ENCODE peak calls at places on chromosomes 13 and 19, in four cellular contexts. D, F, J and M are unnamed samples. For H3K4me1, the result is how much of the 10 kb centered on the place peaks cover.

GRCh38 chr19:36916991-36917390 is 859 bp downstream of the ZNF568 start:
- DNase-seq in D (no peak), F (no peak), J (no peak), M (no peak)

GRCh38 chr19:29587518-29587986 is 18.5 kb upstream of the POP4 start:
- DNase-seq in D (no peak), F (no peak), J (no peak), M (no peak)

GRCh38 chr19:1672038-1672768 is 19.8 kb upstream of the TCF3 start:
- DNase-seq in D (peak), F (no peak), J (no peak), M (no peak)

GRCh38 chr13:111877906-111878305 is 189.0 kb upstream of the SOX1 start:
- DNase-seq in D (no peak), F (no peak), J (no peak), M (no peak)

GRCh38 chr19:30781047-30781446 is 408.9 kb downstream of the ZNF536 start:
- DNase-seq in D (no peak), F (no peak), J (no peak), M (no peak)

GRCh38 chr19:7831452-7831851 is 1.4 kb downstream of the EVI5L start:
- DNase-seq in D (no peak), F (no peak), J (no peak), M (no peak)

GRCh38 chr19:18049390-18049789 is 37.3 kb downstream of the IL12RB1 start:
- DNase-seq in D (peak), F (peak), J (peak), M (peak)

GRCh38 chr13:99199541-99200432 is 867 bp upstream of the UBAC2 start:
- DNase-seq in D (no peak), F (no peak), J (no peak), M (no peak)

GRCh38 chr19:11041966-11042627 is 47.2 kb upstream of the LDLR start:
- DNase-seq in D (no peak), F (no peak), J (no peak), M (peak)

GRCh38 chr19:55353803-55354697 is 469 bp downstream of the COX6B2 start:
- DNase-seq in D (peak), F (peak), J (peak), M (peak)

GRCh38 chr19:3710265-3710812 is 2.2 kb downstream of the TJP3 start:
- DNase-seq in D (peak), F (peak), J (peak), M (peak)

GRCh38 chr13:93244918-93245280 is 18.3 kb downstream of the GPC6 start:
- DNase-seq in D (no peak), F (no peak), J (no peak), M (no peak)

GRCh38 chr13:61706899-61707298 is 291.2 kb upstream of the PCDH20 start:
- DNase-seq in D (no peak), F (no peak), J (no peak), M (no peak)

GRCh38 chr19:5578094-5578846 is 10.5 kb upstream of the TINCR start:
- DNase-seq in D (peak), F (peak), J (peak), M (peak)

GRCh38 chr19:47704024-47704423 is 9.2 kb upstream of the EHD2 start:
- DNase-seq in D (no peak), F (no peak), J (no peak), M (no peak)

GRCh38 chr19:5718579-5719273 is 1.2 kb downstream of the LONP1 start:
- DNase-seq in D (no peak), F (no peak), J (no peak), M (no peak)

GRCh38 chr13:48155850-48156249 is 60.9 kb upstream of the MED4 start:
- DNase-seq in D (no peak), F (no peak), J (no peak), M (no peak)

GRCh38 chr19:7507884-7508283 is 8.0 kb upstream of the ZNF358 start:
- DNase-seq in D (peak), F (no peak), J (peak), M (peak)

GRCh38 chr13:46097015-46097414 is 7.8 kb downstream of the CPB2 start:
- DNase-seq in D (no peak), F (no peak), J (no peak), M (no peak)

GRCh38 chr13:98577823-98578285 is 947 bp upstream of the STK24 start:
- DNase-seq in D (no peak), F (no peak), J (no peak), M (no peak)

GRCh38 chr19:10137751-10138682 is 18.3 kb upstream of the EIF3G start:
- DNase-seq in D (no peak), F (no peak), J (no peak), M (no peak)

GRCh38 chr13:51858433-51859247 is 3.1 kb upstream of the CCDC70 start:
- DNase-seq in D (no peak), F (no peak), J (no peak), M (no peak)

GRCh38 chr19:3586707-3587346 is 1.5 kb downstream of the GIPC3 start:
- DNase-seq in D (no peak), F (no peak), J (no peak), M (no peak)

GRCh38 chr13:71320452-71320851 is 546.6 kb downstream of the DACH1 start:
- DNase-seq in D (no peak), F (no peak), J (no peak), M (no peak)

GRCh38 chr13:59442461-59442860 is 721.3 kb downstream of the DIAPH3 start:
- DNase-seq in D (no peak), F (no peak), J (no peak), M (no peak)

GRCh38 chr13:26017196-26017921 is 34.5 kb downstream of the SHISA2 start:
- DNase-seq in D (no peak), F (no peak), J (no peak), M (no peak)
- H3K4me1 ChIP-seq in D (under half), F (under half), J (under half), M (under half)

DNA sequence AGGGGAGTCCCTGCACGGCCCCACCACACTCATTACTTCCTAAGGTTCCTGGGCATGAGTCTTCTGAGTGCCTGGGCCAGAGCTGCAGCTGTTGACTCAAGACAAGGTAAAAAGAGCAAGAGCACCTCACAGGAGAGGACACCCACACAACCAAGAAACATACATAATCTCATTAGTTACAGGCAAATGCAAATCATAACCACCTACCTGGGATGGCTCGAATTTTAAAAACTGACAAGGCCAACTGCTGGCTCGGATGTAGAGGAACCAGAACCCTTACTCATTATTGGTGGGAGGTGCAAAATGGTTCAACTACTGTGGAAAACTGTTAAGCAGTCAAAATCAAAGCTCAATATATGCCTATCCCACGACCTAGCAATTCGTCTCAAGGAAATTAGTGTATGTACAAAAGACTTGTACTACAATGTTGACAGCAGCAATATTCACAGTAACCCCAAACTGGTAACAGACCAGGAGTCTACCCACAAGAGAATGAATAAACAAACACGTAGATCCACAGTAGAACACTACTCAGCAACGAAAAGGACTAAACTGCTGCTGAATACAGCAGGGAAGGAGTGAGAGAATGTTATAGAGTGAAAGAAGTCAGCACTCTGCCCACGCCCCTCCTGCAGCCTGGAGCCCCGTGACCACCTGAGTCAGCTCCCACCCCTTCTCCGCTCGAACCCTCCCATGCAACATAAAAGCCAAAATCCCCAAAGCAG is 15.8 kb downstream of the AKT2 start:
- DNase-seq in D (no peak), F (no peak), J (no peak), M (no peak)
- H3K4me1 ChIP-seq in D (under half), F (under half), J (half or more), M (under half)

GRCh38 chr19:655691-656090 is 7.3 kb downstream of the RNF126 start:
- DNase-seq in D (peak), F (no peak), J (no peak), M (no peak)
- H3K4me1 ChIP-seq in D (under half), F (under half), J (half or more), M (under half)

GRCh38 chr13:44818428-44818827 is 170.8 kb downstream of the NUFIP1 start:
- DNase-seq in D (no peak), F (no peak), J (no peak), M (no peak)
- H3K4me1 ChIP-seq in D (under half), F (under half), J (under half), M (under half)

DNA sequence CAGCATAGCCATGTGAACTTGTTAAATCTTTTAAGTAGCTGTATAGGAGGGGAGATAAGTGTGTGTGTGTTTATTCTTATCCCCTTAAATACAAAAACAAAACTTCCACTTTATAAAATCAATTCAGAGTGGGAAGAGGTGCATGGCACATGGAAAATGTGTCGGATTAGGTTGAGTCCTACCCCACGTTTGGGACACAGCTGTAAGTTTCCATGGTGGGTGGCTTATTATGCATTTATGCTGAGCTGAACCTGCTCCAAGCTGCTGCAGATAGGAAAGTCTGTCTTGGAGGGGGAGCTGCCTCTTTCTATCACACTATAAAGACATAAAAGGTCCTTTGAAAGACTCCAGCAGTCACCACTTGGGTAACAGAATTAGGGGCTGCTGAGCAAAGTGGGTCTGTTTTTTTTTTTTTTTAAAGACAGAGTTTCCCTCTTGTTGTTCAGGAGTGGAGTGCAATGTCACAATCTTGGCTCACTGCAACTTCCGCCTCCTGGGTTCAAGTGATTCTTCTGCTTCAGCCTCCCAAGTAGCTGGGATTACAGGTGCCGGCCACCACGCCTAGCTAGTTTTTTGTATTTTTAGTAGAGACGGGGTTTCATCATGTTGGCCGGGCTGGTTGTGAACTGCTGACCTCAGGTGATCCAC is 15.2 kb downstream of the ACTN4 start:
- DNase-seq in D (no peak), F (no peak), J (no peak), M (no peak)
- H3K4me1 ChIP-seq in D (half or more), F (under half), J (half or more), M (half or more)

DNA sequence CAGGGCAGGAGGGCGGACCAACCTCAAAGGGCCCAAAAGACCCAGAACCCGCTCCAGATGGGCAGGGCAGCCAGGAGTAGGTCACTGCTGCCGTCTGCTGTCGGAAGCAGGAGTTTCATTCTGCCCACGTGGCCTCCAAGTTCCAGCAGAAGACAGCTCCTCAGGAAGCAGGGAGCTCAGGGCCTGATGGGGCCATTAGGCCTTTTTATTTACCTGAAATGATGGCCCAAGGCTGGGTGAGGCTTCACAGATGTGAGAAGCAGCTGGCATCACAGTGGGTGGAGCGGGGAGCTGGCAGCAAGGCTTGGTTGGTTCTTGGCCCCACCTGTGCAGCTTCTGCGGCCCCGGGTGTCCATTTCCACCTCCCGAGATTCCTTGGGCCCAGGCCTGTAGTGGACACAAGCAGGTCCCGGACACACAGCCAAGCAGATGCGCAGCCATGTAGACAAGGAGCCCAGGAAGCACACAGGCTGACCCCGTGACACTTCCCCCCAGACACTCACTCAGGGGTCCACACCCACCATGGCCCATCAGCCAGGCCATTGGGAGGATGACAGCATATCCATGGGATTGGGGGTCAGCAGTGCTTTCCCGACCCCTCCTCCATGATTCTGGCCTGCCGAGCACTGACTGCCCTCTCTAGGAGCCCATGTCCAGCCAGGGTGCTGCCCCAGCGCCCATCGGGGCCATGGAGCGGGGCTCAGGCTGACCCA is 26.4 kb downstream of the C13orf46 start:
- DNase-seq in D (no peak), F (peak), J (peak), M (peak)
- H3K4me1 ChIP-seq in D (under half), F (under half), J (under half), M (under half)